ENCODE peak calls at places on chromosomes 5 and 9, in six cellular contexts. U is ACHN; I is AG04450; P is naive thymus-derived CD8-positive, alpha-beta T cell; G is GM12891; F is H54. J is an unnamed sample.

GRCh38 chr9:15231788-15232635 is 75.0 kb downstream of the TTC39B start:
- DNase-seq in U (peak), I (no peak), P (no peak), G (peak), F (peak), J (no peak)

GRCh38 chr9:123724211-123724831 is 205.6 kb downstream of the DENND1A start:
- DNase-seq in U (peak), I (no peak), P (no peak), G (no peak), F (no peak), J (no peak)

GRCh38 chr9:127045148-127045547 is 77.3 kb downstream of the ANGPTL2 start:
- DNase-seq in U (no peak), I (no peak), P (no peak), G (no peak), F (no peak), J (no peak)

GRCh38 chr9:34554211-34555001 is 31.6 kb upstream of the ENHO start:
- DNase-seq in U (no peak), I (no peak), P (no peak), G (no peak), F (no peak), J (no peak)

GRCh38 chr5:123814796-123815479 is 303.0 kb downstream of the CSNK1G3 start:
- DNase-seq in U (no peak), I (no peak), P (no peak), G (no peak), F (no peak), J (no peak)

GRCh38 chr5:116343961-116344360 is 230.7 kb downstream of the SEMA6A start:
- DNase-seq in U (no peak), I (no peak), P (no peak), G (no peak), F (no peak), J (no peak)

GRCh38 chr9:91896513-91897121 is 53.4 kb downstream of the ROR2 start:
- DNase-seq in U (peak), I (no peak), P (no peak), G (no peak), F (no peak), J (no peak)

GRCh38 chr5:83919071-83920041 is 198.7 kb upstream of the HAPLN1 start:
- DNase-seq in U (no peak), I (no peak), P (no peak), G (no peak), F (no peak), J (no peak)

GRCh38 chr5:31741496-31741895 is 102.6 kb downstream of the PDZD2 start:
- DNase-seq in U (no peak), I (no peak), P (no peak), G (no peak), F (no peak), J (no peak)

GRCh38 chr5:146193291-146193690 is 10.1 kb upstream of the RBM27 start:
- DNase-seq in U (no peak), I (no peak), P (no peak), G (no peak), F (no peak), J (no peak)

GRCh38 chr5:116144103-116144502 is 59.3 kb downstream of the COMMD10 start:
- DNase-seq in U (peak), I (no peak), P (no peak), G (no peak), F (no peak), J (no peak)

GRCh38 chr9:130122465-130122864 is 49.7 kb upstream of the NCS1 start:
- DNase-seq in U (no peak), I (no peak), P (no peak), G (no peak), F (no peak), J (no peak)

GRCh38 chr5:156354571-156354970 is 27.6 kb downstream of the SGCD start:
- DNase-seq in U (no peak), I (no peak), P (no peak), G (no peak), F (no peak), J (no peak)

GRCh38 chr5:146924132-146924531 is 45.6 kb upstream of the PPP2R2B start:
- DNase-seq in U (no peak), I (no peak), P (no peak), G (no peak), F (no peak), J (no peak)

GRCh38 chr5:32542216-32543059 is 42.9 kb upstream of the SUB1 start:
- DNase-seq in U (no peak), I (no peak), P (no peak), G (no peak), F (no peak), J (no peak)

GRCh38 chr9:83197611-83198010 is 134.7 kb upstream of the RASEF start:
- DNase-seq in U (no peak), I (no peak), P (no peak), G (no peak), F (no peak), J (no peak)

GRCh38 chr5:24712947-24713346 is 68.2 kb upstream of the CDH10 start:
- DNase-seq in U (no peak), I (no peak), P (no peak), G (no peak), F (no peak), J (no peak)

GRCh38 chr5:1724822-1725602 is 74.6 kb downstream of the MRPL36 start:
- DNase-seq in U (no peak), I (no peak), P (peak), G (peak), F (no peak), J (no peak)

GRCh38 chr9:6695121-6695814 is 49.7 kb upstream of the GLDC start:
- DNase-seq in U (no peak), I (no peak), P (no peak), G (no peak), F (no peak), J (no peak)

GRCh38 chr5:72624641-72625236 is 117.5 kb upstream of the ZNF366 start:
- DNase-seq in U (no peak), I (no peak), P (no peak), G (no peak), F (no peak), J (no peak)

GRCh38 chr9:124660341-124660801 is 110.7 kb downstream of the NR6A1 start:
- DNase-seq in U (peak), I (no peak), P (peak), G (no peak), F (no peak), J (no peak)

GRCh38 chr9:138022121-138022741 is 144.6 kb downstream of the CACNA1B start:
- DNase-seq in U (peak), I (no peak), P (no peak), G (no peak), F (peak), J (no peak)

GRCh38 chr5:14665949-14666741 is 1.6 kb downstream of the OTULIN start:
- DNase-seq in U (peak), I (no peak), P (peak), G (no peak), F (no peak), J (no peak)

GRCh38 chr5:15596936-15597335 is 97.0 kb downstream of the FBXL7 start:
- DNase-seq in U (no peak), I (no peak), P (no peak), G (no peak), F (no peak), J (no peak)

GRCh38 chr9:115035872-115036612 is 81.9 kb downstream of the TNC start:
- DNase-seq in U (peak), I (peak), P (no peak), G (peak), F (no peak), J (no peak)

GRCh38 chr5:130912088-130912487 is 253.0 kb downstream of the HINT1 start:
- DNase-seq in U (no peak), I (no peak), P (no peak), G (no peak), F (no peak), J (no peak)

GRCh38 chr9:121921444-121921843 is 171.7 kb downstream of the TTLL11 start:
- DNase-seq in U (no peak), I (no peak), P (no peak), G (no peak), F (no peak), J (no peak)

GRCh38 chr5:118923295-118924005 is 64.9 kb downstream of the DTWD2 start:
- DNase-seq in U (no peak), I (no peak), P (no peak), G (no peak), F (no peak), J (no peak)

GRCh38 chr9:14428781-14429230 is 114.9 kb upstream of the NFIB start:
- DNase-seq in U (peak), I (peak), P (no peak), G (no peak), F (peak), J (peak)

GRCh38 chr5:179596421-179596820 is 27.1 kb downstream of the HNRNPH1 start:
- DNase-seq in U (no peak), I (no peak), P (no peak), G (no peak), F (no peak), J (no peak)

GRCh38 chr5:13478831-13479465 is 465.5 kb downstream of the DNAH5 start:
- DNase-seq in U (peak), I (peak), P (no peak), G (no peak), F (peak), J (no peak)

GRCh38 chr5:34499001-34499734 is 157.0 kb upstream of the RAI14 start:
- DNase-seq in U (peak), I (no peak), P (no peak), G (no peak), F (no peak), J (no peak)

GRCh38 chr5:137273511-137273910 is 225.6 kb downstream of the SPOCK1 start:
- DNase-seq in U (peak), I (no peak), P (no peak), G (no peak), F (no peak), J (no peak)

J was measured in T1000.